ENCODE peak calls at places on chromosomes 13 and 19, in eight cellular contexts. W, I, Z, H, S, J, Y and X are unnamed samples.

GRCh38 chr13:21435710-21436151 is 23.4 kb downstream of the ZDHHC20 start:
- DNase-seq in W (no peak), I (peak), Z (peak), H (no peak), S (peak), J (peak), Y (no peak), X (no peak)

GRCh38 chr19:35557539-35558399 is 5.7 kb downstream of the ATP4A start:
- DNase-seq in W (peak), I (peak), Z (no peak), H (peak), S (peak), J (no peak), Y (peak), X (no peak)

GRCh38 chr19:412356-413355 is 3.7 kb upstream of the C2CD4C start:
- DNase-seq in W (no peak), I (no peak), Z (no peak), H (no peak), S (no peak), J (no peak), Y (peak), X (no peak)

GRCh38 chr19:4371209-4371897 is 28.0 kb downstream of the MPND start:
- DNase-seq in W (no peak), I (peak), Z (no peak), H (no peak), S (no peak), J (no peak), Y (no peak), X (no peak)

GRCh38 chr19:47240561-47240960 is 9.6 kb upstream of the BBC3 start:
- DNase-seq in W (no peak), I (no peak), Z (no peak), H (no peak), S (no peak), J (no peak), Y (no peak), X (no peak)

GRCh38 chr13:80802946-80803345 is 462.0 kb upstream of the SPRY2 start:
- DNase-seq in W (no peak), I (no peak), Z (no peak), H (no peak), S (no peak), J (no peak), Y (no peak), X (no peak)

GRCh38 chr13:39244561-39245230 is 206.4 kb downstream of the NHLRC3 start:
- DNase-seq in W (no peak), I (no peak), Z (no peak), H (no peak), S (no peak), J (no peak), Y (no peak), X (no peak)

GRCh38 chr13:60931858-60932546 is 483.6 kb downstream of the PCDH20 start:
- DNase-seq in W (no peak), I (no peak), Z (no peak), H (no peak), S (peak), J (no peak), Y (no peak), X (no peak)

GRCh38 chr13:59342396-59342795 is 821.3 kb downstream of the DIAPH3 start:
- DNase-seq in W (no peak), I (no peak), Z (no peak), H (no peak), S (no peak), J (no peak), Y (no peak), X (no peak)

GRCh38 chr13:47455581-47455980 is 545.5 kb downstream of the SUCLA2 start:
- DNase-seq in W (peak), I (no peak), Z (no peak), H (no peak), S (no peak), J (no peak), Y (no peak), X (no peak)
- TF ChIP-seq CTCF in W (peak), I (no peak), Z (no peak), H (peak), S (peak), J (no peak), Y (no peak), X (no peak)

GRCh38 chr13:51803422-51804294 is at the start of gene DHRS12:
- DNase-seq in W (peak), I (peak), Z (peak), H (no peak), S (peak), J (peak), Y (peak), X (peak)

GRCh38 chr13:51803018-51803417 is 945 bp downstream of the DHRS12 start:
- DNase-seq in W (no peak), I (no peak), Z (no peak), H (no peak), S (no peak), J (no peak), Y (no peak), X (no peak)

GRCh38 chr13:51802601-51803000 is 1.4 kb downstream of the DHRS12 start:
- DNase-seq in W (no peak), I (no peak), Z (no peak), H (no peak), S (no peak), J (no peak), Y (no peak), X (no peak)

GRCh38 chr13:51800456-51800855 is 3.5 kb downstream of the DHRS12 start:
- DNase-seq in W (no peak), I (no peak), Z (no peak), H (no peak), S (no peak), J (no peak), Y (no peak), X (no peak)

GRCh38 chr13:51801631-51802099 is 2.3 kb downstream of the DHRS12 start:
- DNase-seq in W (no peak), I (peak), Z (no peak), H (no peak), S (no peak), J (peak), Y (no peak), X (peak)
- TF ChIP-seq CTCF in W (no peak), I (no peak), Z (no peak), H (no peak), S (no peak), J (no peak), Y (no peak), X (no peak)

GRCh38 chr19:45505996-45506245 is 1.4 kb upstream of the VASP start:
- DNase-seq in W (no peak), I (no peak), Z (no peak), H (no peak), S (no peak), J (no peak), Y (no peak), X (no peak)

GRCh38 chr19:45508681-45508930 is 1.3 kb downstream of the VASP start:
- DNase-seq in W (peak), I (no peak), Z (no peak), H (no peak), S (no peak), J (no peak), Y (no peak), X (no peak)

GRCh38 chr19:45506246-45506990 is 861 bp upstream of the VASP start:
- DNase-seq in W (peak), I (peak), Z (peak), H (no peak), S (peak), J (peak), Y (peak), X (peak)

GRCh38 chr19:45507864-45508680 is 793 bp downstream of the VASP start:
- DNase-seq in W (no peak), I (peak), Z (no peak), H (no peak), S (peak), J (no peak), Y (peak), X (no peak)

GRCh38 chr19:45506991-45507863 is at the start of gene VASP:
- DNase-seq in W (peak), I (peak), Z (no peak), H (no peak), S (peak), J (peak), Y (peak), X (peak)
- TF ChIP-seq CTCF in W (no peak), I (no peak), Z (no peak), H (no peak), S (no peak), J (no peak), Y (no peak), X (no peak)

GRCh38 chr13:29418026-29418425 is 177.5 kb downstream of the SLC7A1 start:
- DNase-seq in W (no peak), I (no peak), Z (no peak), H (no peak), S (no peak), J (no peak), Y (no peak), X (no peak)
- TF ChIP-seq CTCF in W (no peak), I (no peak), Z (no peak), H (peak), S (no peak), J (no peak), Y (peak), X (no peak)

GRCh38 chr13:113533441-113533840 is 42.9 kb upstream of the DCUN1D2 start:
- DNase-seq in W (peak), I (no peak), Z (no peak), H (no peak), S (no peak), J (no peak), Y (no peak), X (no peak)
- TF ChIP-seq CTCF in W (no peak), I (no peak), Z (no peak), H (no peak), S (no peak), J (no peak), Y (no peak), X (no peak)

GRCh38 chr13:95564091-95564490 is 11.6 kb downstream of the CLDN10 start:
- DNase-seq in W (no peak), I (no peak), Z (no peak), H (no peak), S (no peak), J (no peak), Y (no peak), X (no peak)
- TF ChIP-seq CTCF in W (peak), I (no peak), Z (no peak), H (peak), S (no peak), J (no peak), Y (no peak), X (no peak)

GRCh38 chr13:48001127-48001881 is at the start of gene SUCLA2:
- DNase-seq in W (peak), I (peak), Z (peak), H (peak), S (peak), J (peak), Y (peak), X (peak)
- TF ChIP-seq CTCF in W (no peak), I (no peak), Z (no peak), H (no peak), S (peak), J (no peak), Y (peak), X (no peak)